ENCODE peak calls at places on chromosomes 6 and 20, in ten cellular contexts. H is endothelial cell of umbilical vein, Z is Panc1, X is transverse colon, D is stomach, N is GM12878, E is H1, R is GM23338, G is sigmoid colon, M is spleen. I is an unnamed sample. For H3K4me1, the result is how much of the 10 kb centered on the place peaks cover.

GRCh38 chr6:56346958-56347357 is 99.6 kb upstream of the COL21A1 start:
- DNase-seq in X (no peak), Z (no peak), N (no peak), H (no peak), R (peak), E (no peak), D (no peak), G (no peak), M (no peak), I (no peak)

GRCh38 chr20:9400371-9401025 is 113.9 kb upstream of the LAMP5 start:
- DNase-seq in X (no peak), E (no peak), H (peak), D (no peak), G (no peak), Z (no peak), N (no peak), R (no peak), M (no peak), I (no peak)

GRCh38 chr20:46361386-46361785 is 45.0 kb downstream of the ELMO2 start:
- DNase-seq in N (no peak), E (no peak), Z (no peak), R (no peak), M (no peak), G (no peak), D (no peak), H (no peak), X (no peak), I (peak)

GRCh38 chr20:19729672-19730071 is 28.4 kb upstream of the RIN2 start:
- DNase-seq in N (no peak), H (no peak), Z (no peak), E (no peak), M (no peak), G (no peak), R (no peak), D (no peak), X (no peak), I (no peak)

GRCh38 chr6:11366183-11366933 is 133.9 kb upstream of the NEDD9 start:
- DNase-seq in R (no peak), Z (no peak), D (no peak), X (no peak), E (no peak), G (no peak), N (peak), H (peak), M (no peak), I (no peak)

GRCh38 chr6:148869589-148869988 is 122.8 kb downstream of the UST start:
- DNase-seq in D (no peak), X (no peak), H (no peak), R (no peak), Z (peak), N (no peak), G (no peak), M (no peak), E (no peak), I (no peak)

GRCh38 chr20:11248691-11249178 is 574.9 kb upstream of the JAG1 start:
- DNase-seq in E (no peak), M (no peak), Z (no peak), G (no peak), N (no peak), X (no peak), H (no peak), R (no peak), D (no peak), I (no peak)

GRCh38 chr6:123022980-123023379 is 26.9 kb downstream of the CLVS2 start:
- DNase-seq in D (no peak), G (no peak), X (no peak), E (no peak), Z (no peak), N (no peak), H (no peak), R (peak), M (no peak), I (no peak)

GRCh38 chr20:23114018-23114417 is 27.9 kb upstream of the CD93 start:
- DNase-seq in R (no peak), M (peak), G (no peak), N (no peak), H (no peak), D (no peak), X (no peak), E (no peak), Z (no peak), I (no peak)

GRCh38 chr20:9966966-9967365 is 67.8 kb upstream of the ANKEF1 start:
- DNase-seq in N (no peak), E (no peak), Z (no peak), R (peak), D (no peak), M (no peak), X (no peak), G (no peak), H (no peak), I (no peak)

GRCh38 chr6:42007753-42008528 is 42.4 kb upstream of the TAF8 start:
- DNase-seq in D (no peak), H (no peak), N (no peak), X (no peak), Z (no peak), R (no peak), M (peak), E (no peak), G (no peak), I (no peak)

GRCh38 chr20:10228330-10228729 is 9.7 kb downstream of the SNAP25 start:
- DNase-seq in N (no peak), R (no peak), M (no peak), E (no peak), Z (no peak), H (no peak), G (no peak), D (peak), X (no peak), I (no peak)

GRCh38 chr6:26576407-26576843 is 20.3 kb upstream of the ABT1 start:
- DNase-seq in E (no peak), X (no peak), H (peak), Z (no peak), R (no peak), M (no peak), D (no peak), N (no peak), G (no peak), I (no peak)

GRCh38 chr20:32201296-32201976 is 6.1 kb downstream of the PLAGL2 start:
- DNase-seq in X (no peak), H (no peak), M (no peak), E (no peak), N (no peak), Z (no peak), D (no peak), R (no peak), G (no peak), I (no peak)

GRCh38 chr6:151160869-151161268 is 78.9 kb upstream of the AKAP12 start:
- DNase-seq in Z (no peak), R (peak), H (no peak), N (no peak), X (no peak), M (no peak), G (no peak), E (no peak), D (peak), I (no peak)

GRCh38 chr6:148342146-148343027 is at the start of gene SASH1:
- DNase-seq in N (peak), D (peak), E (peak), H (peak), X (peak), M (peak), Z (no peak), G (peak), R (peak), I (peak)

GRCh38 chr6:47524136-47524840 is 46.7 kb downstream of the CD2AP start:
- DNase-seq in Z (no peak), M (no peak), X (no peak), H (peak), R (peak), D (no peak), E (no peak), G (no peak), N (no peak), I (no peak)

GRCh38 chr6:11650297-11650696 is 112.7 kb downstream of the TMEM170B start:
- DNase-seq in X (no peak), E (peak), M (no peak), N (no peak), R (peak), D (no peak), Z (no peak), G (no peak), H (peak), I (no peak)

GRCh38 chr6:144265061-144265357 is 20.1 kb upstream of the UTRN start:
- DNase-seq in M (no peak), X (no peak), Z (no peak), E (no peak), H (peak), G (no peak), R (no peak), N (no peak), D (no peak), I (no peak)

GRCh38 chr6:7087491-7087979 is 20.2 kb upstream of the RREB1 start:
- DNase-seq in X (peak), N (peak), H (no peak), E (no peak), R (no peak), M (no peak), Z (no peak), D (no peak), G (no peak), I (no peak)

GRCh38 chr6:116971959-116972358 is 94.9 kb downstream of the RFX6 start:
- DNase-seq in R (peak), Z (peak), N (no peak), H (peak), M (no peak), E (no peak), X (peak), D (no peak), G (no peak), I (no peak)

GRCh38 chr6:156852858-156853216 is 75.7 kb downstream of the ARID1B start:
- DNase-seq in R (peak), N (no peak), D (no peak), E (peak), Z (no peak), H (no peak), M (no peak), X (no peak), G (no peak), I (no peak)

GRCh38 chr6:16752206-16752867 is 8.9 kb downstream of the ATXN1 start:
- DNase-seq in H (peak), E (no peak), N (no peak), X (no peak), D (no peak), M (no peak), Z (no peak), G (no peak), R (no peak), I (no peak)

DNA sequence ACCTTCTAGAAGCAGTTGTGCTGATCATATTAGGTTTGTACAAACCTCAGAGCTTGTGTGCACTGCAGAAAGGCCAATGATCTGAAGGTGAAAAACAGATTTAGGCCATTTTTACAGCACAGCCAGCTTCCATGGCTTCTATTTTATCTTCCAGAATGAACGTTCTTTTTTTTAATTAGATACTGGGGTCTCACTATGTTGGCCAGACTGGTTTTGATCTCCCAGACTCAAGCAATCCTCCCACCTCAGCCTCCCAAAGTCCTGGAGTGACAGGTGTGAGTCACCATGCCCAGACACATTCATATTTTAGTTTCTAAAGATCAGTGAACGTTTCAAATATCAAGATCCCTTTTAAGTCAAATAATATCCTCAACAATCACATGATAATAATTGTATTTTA is 326.8 kb upstream of the JARID2 start:
- DNase-seq in D (no peak), E (no peak), G (no peak), N (no peak), R (no peak), Z (no peak), M (no peak), X (no peak), H (no peak), I (no peak)
- H3K27ac ChIP-seq in D (no peak), E (no peak), G (no peak), N (no peak), R (no peak), Z (no peak), M (no peak), X (no peak), H (no peak), I (no peak)

GRCh38 chr6:162829013-162829742 is 101.4 kb downstream of the PACRG start:
- DNase-seq in H (no peak), N (no peak), E (no peak), Z (no peak), R (no peak), D (no peak), M (no peak), G (no peak), X (no peak), I (no peak)
- TF ChIP-seq POLR2AphosphoS5 in H (no peak), N (no peak), E (no peak), Z (no peak), R (no peak), D (no peak), M (no peak), G (no peak), X (no peak), I (no peak)

DNA sequence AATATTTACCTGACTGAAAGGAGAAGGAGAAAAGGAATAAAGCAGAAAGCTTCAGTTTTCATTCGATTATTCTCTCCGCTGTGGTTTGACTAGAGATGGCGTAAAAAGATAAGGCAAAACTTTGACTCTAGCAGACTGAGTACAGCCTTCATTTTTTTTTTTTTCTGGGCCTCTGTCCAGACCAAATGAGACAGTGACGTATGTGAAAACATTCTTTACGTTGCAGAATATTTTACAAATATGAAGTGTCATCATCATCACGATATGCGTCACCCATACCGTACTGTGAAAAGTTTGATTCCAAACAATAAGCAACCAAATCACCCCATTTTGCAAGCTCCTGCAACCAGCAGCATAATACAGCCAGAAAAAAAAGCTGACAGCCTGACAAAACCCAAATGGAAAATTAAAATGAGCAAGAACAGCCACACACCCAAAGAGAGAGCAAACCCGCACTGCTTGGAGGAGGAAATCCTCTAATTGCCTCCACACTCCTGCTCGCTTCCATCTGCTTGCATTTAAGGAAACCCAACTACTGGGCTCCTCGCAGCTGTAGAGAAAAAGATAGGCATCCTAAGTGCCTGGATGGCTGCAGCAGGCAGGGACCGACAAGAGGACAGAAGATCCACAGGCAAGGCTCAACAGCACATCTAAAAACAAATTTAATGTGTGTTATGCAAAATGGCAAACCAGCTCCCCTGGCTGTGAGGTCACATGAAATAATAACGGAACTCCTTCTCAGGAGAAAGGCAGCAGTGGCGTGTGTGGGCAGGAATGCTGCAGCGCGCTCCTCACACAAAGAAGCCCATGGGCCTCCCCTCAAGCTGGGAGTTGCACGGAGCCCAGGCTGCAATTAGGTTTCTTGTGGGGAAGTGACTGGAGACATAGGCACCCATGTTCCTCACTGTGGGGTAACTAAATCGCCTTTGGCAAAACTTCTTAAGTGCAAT is 113.1 kb downstream of the FYN start:
- DNase-seq in N (no peak), R (peak), D (no peak), H (no peak), E (no peak), M (no peak), Z (no peak), X (no peak), G (peak), I (no peak)
- H3K4me1 ChIP-seq in N (under half), R (under half), D (half or more), H (half or more), E (under half), M (under half), Z (under half), X (half or more), G (under half), I (under half)

GRCh38 chr20:57585466-57586213 is 24.7 kb downstream of the PCK1 start:
- DNase-seq in M (peak), E (no peak), D (no peak), N (no peak), G (no peak), H (no peak), R (no peak), X (no peak), Z (no peak), I (no peak)
- H3K27ac ChIP-seq in M (no peak), E (no peak), D (no peak), N (no peak), G (no peak), H (no peak), R (no peak), X (no peak), Z (no peak), I (no peak)

GRCh38 chr6:107198631-107199416 is 83.5 kb upstream of the BEND3 start:
- DNase-seq in N (no peak), D (no peak), X (no peak), E (no peak), M (no peak), H (no peak), Z (no peak), G (no peak), R (no peak), I (no peak)

GRCh38 chr6:107207251-107207890 is 92.1 kb upstream of the BEND3 start:
- DNase-seq in M (no peak), X (no peak), H (no peak), G (no peak), E (no peak), R (no peak), Z (no peak), D (no peak), N (no peak), I (no peak)

GRCh38 chr6:107205062-107205461 is 89.7 kb upstream of the BEND3 start:
- DNase-seq in R (no peak), G (no peak), E (no peak), X (no peak), Z (no peak), H (no peak), N (no peak), D (no peak), M (no peak), I (no peak)

DNA sequence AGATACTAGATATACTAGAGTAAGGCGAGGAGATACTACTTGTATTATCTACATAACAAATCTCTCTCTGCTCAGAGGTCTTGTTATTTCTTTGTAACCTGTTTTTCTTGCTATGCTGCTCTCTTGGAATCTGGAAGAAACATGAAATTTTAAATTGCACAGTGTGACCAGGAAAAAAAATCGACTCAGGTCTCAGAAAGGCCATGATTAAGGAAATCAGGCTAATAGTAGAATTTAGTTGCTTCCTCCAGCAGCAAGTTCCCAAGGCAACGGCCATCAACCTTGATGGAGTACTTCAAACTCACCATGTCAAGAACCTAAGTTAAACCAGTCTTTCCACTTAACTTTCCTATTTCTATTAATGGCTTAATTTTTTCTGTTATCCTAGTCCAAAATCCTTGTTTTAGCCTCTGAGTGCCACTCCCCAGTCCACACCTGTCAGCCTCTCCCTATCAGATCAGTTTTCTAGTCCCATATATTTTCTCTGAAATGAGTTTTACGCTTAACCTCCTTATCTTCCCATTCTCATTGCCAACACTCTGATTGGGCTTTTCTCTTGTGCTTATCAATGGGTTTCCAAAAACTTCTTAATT is 87.7 kb upstream of the BEND3 start:
- DNase-seq in X (no peak), M (no peak), D (no peak), G (no peak), N (no peak), R (no peak), H (no peak), Z (no peak), E (no peak), I (no peak)
- TF ChIP-seq POLR2AphosphoS5 in X (no peak), M (no peak), D (no peak), G (no peak), N (no peak), R (no peak), H (no peak), Z (no peak), E (no peak), I (no peak)

GRCh38 chr6:44061375-44062104 is 65.7 kb downstream of the MRPL14 start:
- DNase-seq in X (no peak), R (no peak), G (no peak), N (no peak), E (no peak), M (no peak), Z (no peak), H (no peak), D (no peak), I (no peak)
- H3K4me1 ChIP-seq in X (under half), R (under half), G (under half), N (under half), E (under half), M (under half), Z (under half), H (under half), D (under half), I (half or more)

GRCh38 chr6:119036076-119036475 is 42.4 kb downstream of the FAM184A start:
- DNase-seq in Z (no peak), M (no peak), D (no peak), N (no peak), X (no peak), G (no peak), R (no peak), H (no peak), E (no peak), I (no peak)
- H3K27ac ChIP-seq in Z (no peak), M (no peak), D (no peak), N (no peak), X (no peak), G (no peak), R (no peak), H (no peak), E (no peak), I (no peak)

GRCh38 chr6:141541766-141542324 is 590.9 kb upstream of the GJE1 start:
- DNase-seq in M (no peak), N (no peak), G (no peak), D (no peak), H (peak), E (no peak), X (no peak), Z (no peak), R (no peak), I (no peak)
- TF ChIP-seq POLR2AphosphoS5 in M (no peak), N (no peak), G (no peak), D (no peak), H (no peak), E (no peak), X (no peak), Z (no peak), R (no peak), I (no peak)

GRCh38 chr20:532530-532929 is 11.1 kb downstream of the CSNK2A1 start:
- DNase-seq in G (no peak), M (no peak), E (no peak), D (no peak), X (no peak), H (no peak), Z (no peak), N (no peak), R (no peak), I (no peak)

GRCh38 chr20:539236-539635 is 4.4 kb downstream of the CSNK2A1 start:
- DNase-seq in N (no peak), Z (no peak), E (no peak), G (no peak), D (no peak), M (no peak), R (peak), H (no peak), X (no peak), I (no peak)

GRCh38 chr20:536426-537012 is 7.1 kb downstream of the CSNK2A1 start:
- DNase-seq in M (no peak), N (no peak), G (no peak), D (no peak), R (no peak), X (no peak), H (no peak), E (no peak), Z (no peak), I (no peak)

GRCh38 chr20:537983-538382 is 5.6 kb downstream of the CSNK2A1 start:
- DNase-seq in G (no peak), E (no peak), M (no peak), X (no peak), N (no peak), D (no peak), R (no peak), H (no peak), Z (no peak), I (no peak)

DNA sequence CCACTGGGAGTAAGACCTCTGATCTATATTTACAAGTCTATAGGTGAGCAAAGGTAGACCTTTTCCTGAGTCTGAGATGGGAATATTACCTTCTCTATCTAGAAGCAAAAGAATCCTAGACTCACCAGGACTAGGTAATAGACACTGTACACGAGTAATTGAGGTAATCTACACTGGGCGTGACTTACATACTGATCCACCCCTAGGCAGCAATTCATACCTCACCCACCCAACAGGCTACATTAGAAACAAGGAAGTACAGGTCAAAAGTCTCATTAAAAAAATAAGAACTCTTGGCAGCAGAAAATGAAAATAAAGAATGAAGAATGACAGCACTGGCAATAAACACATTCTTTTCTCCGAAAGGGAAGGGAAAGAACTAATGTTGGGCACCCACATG is 7.6 kb downstream of the CSNK2A1 start:
- DNase-seq in Z (no peak), D (no peak), X (peak), G (no peak), M (no peak), N (no peak), H (peak), E (no peak), R (no peak), I (no peak)
- H3K4me1 ChIP-seq in Z (under half), D (half or more), X (half or more), G (under half), M (under half), N (under half), H (under half), E (under half), R (half or more), I (half or more)